ENCODE peak calls at places on chromosomes 13 and 19, in ten cellular contexts. Z is MCF 10A; S is DND-41; P is astrocyte of the spinal cord; Y is omental fat pad; O is heart left ventricle; N is IMR-90; H is gastrocnemius medialis; K is keratinocyte; Q is CD4-positive, alpha-beta T cell. T is an unnamed sample.

GRCh38 chr19:5880604-5881078 is 10.3 kb upstream of the FUT5 start:
- DNase-seq in O (peak), P (peak), H (no peak), Q (no peak), K (no peak), N (peak), S (no peak), Z (peak), Y (peak), T (no peak)

GRCh38 chr19:9060559-9061340 is 26.1 kb upstream of the OR1M1 start:
- DNase-seq in Q (no peak), O (no peak), H (no peak), N (no peak), P (no peak), S (no peak), Y (no peak), K (no peak), Z (no peak), T (no peak)

GRCh38 chr19:12782174-12782423 is 6.7 kb upstream of the HOOK2 start:
- DNase-seq in Q (no peak), K (no peak), P (no peak), O (no peak), Z (no peak), S (no peak), H (no peak), Y (no peak), N (no peak), T (no peak)

GRCh38 chr13:30776661-30777060 is 41.3 kb downstream of the ALOX5AP start:
- DNase-seq in Q (no peak), H (no peak), P (no peak), N (no peak), Z (no peak), O (no peak), K (no peak), Y (no peak), S (no peak), T (no peak)

GRCh38 chr19:1133471-1133929 is 29.7 kb downstream of the GPX4 start:
- DNase-seq in Q (peak), Z (no peak), S (peak), O (no peak), N (no peak), Y (no peak), P (no peak), K (no peak), H (no peak), T (no peak)

GRCh38 chr19:29923653-29924052 is 18.4 kb upstream of the URI1 start:
- DNase-seq in Y (no peak), N (no peak), H (no peak), S (no peak), Z (no peak), Q (no peak), K (no peak), P (no peak), O (no peak), T (no peak)

GRCh38 chr13:91185294-91185863 is 162.1 kb upstream of the MIR17HG start:
- DNase-seq in O (no peak), S (no peak), Z (peak), P (peak), K (no peak), Y (no peak), N (peak), Q (no peak), H (no peak), T (no peak)

GRCh38 chr13:48731957-48732569 is 78.3 kb downstream of the CYSLTR2 start:
- DNase-seq in K (no peak), Q (peak), S (no peak), Z (no peak), P (no peak), N (no peak), Y (no peak), O (peak), H (no peak), T (peak)

GRCh38 chr13:44312898-44313551 is 60.6 kb upstream of the SERP2 start:
- DNase-seq in N (peak), O (no peak), Q (no peak), P (peak), Z (peak), Y (no peak), H (no peak), S (no peak), K (peak), T (no peak)

DNA sequence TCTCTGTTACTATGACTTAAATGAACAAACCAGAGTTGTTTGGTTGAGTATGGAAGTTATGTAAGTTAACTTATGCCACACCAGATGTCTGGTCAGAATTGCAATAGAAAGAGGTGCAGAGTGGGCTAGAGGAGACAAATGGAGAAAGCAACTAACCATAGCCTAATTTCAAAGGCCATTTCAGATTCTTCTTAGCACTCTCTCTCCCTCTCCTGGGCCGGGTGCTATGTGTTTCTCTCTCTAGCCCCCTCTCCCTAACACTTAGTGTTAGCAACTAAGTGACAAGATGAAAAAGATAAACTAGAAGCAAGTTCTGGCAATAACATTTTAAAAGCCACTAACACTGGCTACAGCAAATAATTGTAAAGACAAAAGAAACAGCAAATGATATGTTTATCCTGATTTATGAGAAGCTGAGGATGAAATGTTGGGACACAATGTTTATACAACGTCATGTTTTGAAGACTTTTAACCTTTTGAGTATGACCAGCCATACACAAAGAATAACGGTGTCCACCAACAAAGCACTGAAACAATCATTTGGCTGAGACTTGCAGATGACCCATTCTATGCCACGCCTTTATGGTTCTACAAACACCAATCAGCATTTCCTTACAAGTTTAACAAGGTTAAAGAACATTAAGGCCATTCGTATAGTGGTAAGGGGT is 18.6 kb downstream of the SERPINE3 start:
- DNase-seq in Y (no peak), Q (no peak), O (no peak), K (no peak), N (no peak), H (no peak), S (no peak), P (no peak), Z (no peak), T (no peak)
- TF ChIP-seq CTCF in Y (no peak), Q (no peak), O (no peak), K (no peak), N (no peak), H (no peak), S (no peak), P (no peak), Z (no peak), T (no peak)

GRCh38 chr19:53809518-53810186 is 14.5 kb downstream of the NLRP12 start:
- DNase-seq in S (peak), N (no peak), O (no peak), P (no peak), K (no peak), H (no peak), Q (no peak), Y (no peak), Z (no peak), T (peak)
- TF ChIP-seq CTCF in S (peak), N (no peak), O (peak), P (peak), K (peak), H (no peak), Q (no peak), Y (no peak), Z (peak), T (peak)

GRCh38 chr19:46824887-46825730 is 25.5 kb downstream of the AP2S1 start:
- DNase-seq in Y (no peak), Z (peak), P (no peak), Q (no peak), H (no peak), S (no peak), N (no peak), O (no peak), K (no peak), T (no peak)
- TF ChIP-seq CTCF in Y (no peak), Z (no peak), P (no peak), Q (no peak), H (no peak), S (peak), N (peak), O (peak), K (no peak), T (no peak)

DNA sequence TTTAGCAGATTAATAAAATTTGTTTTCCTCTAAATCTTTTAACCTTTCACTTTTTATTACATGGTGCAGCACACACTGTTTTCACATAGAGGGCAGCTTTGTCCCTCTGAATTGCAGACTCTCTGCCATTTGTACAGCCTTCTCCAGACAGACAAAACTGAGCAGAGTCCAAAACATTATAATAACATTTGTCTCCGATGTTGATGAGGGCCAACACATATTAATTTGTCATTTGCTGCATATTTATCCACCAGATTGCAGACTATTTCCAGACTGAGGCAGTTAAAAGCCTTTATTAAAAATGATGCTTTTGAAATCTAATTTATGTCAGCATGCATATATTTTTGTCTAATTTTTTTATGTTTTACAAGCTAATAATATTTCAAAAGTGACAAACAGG is 1251.9 kb upstream of the SLC10A2 start:
- DNase-seq in K (no peak), H (no peak), N (peak), Q (no peak), Y (no peak), P (peak), O (no peak), Z (peak), S (no peak), T (no peak)
- TF ChIP-seq CTCF in K (peak), H (no peak), N (peak), Q (no peak), Y (no peak), P (peak), O (peak), Z (peak), S (peak), T (no peak)

GRCh38 chr13:99575376-99575775 is 74.1 kb downstream of the TM9SF2 start:
- DNase-seq in Y (no peak), P (no peak), Z (no peak), Q (no peak), N (no peak), K (no peak), O (no peak), S (no peak), H (no peak), T (no peak)
- TF ChIP-seq CTCF in Y (no peak), P (no peak), Z (no peak), Q (no peak), N (no peak), K (no peak), O (no peak), S (no peak), H (no peak), T (no peak)

GRCh38 chr13:40453666-40454030 is 212.8 kb downstream of the FOXO1 start:
- DNase-seq in Z (peak), Q (no peak), Y (no peak), N (no peak), P (no peak), K (peak), H (no peak), S (no peak), O (no peak), T (no peak)

GRCh38 chr13:40456979-40457553 is 209.4 kb downstream of the FOXO1 start:
- DNase-seq in N (no peak), H (no peak), Y (no peak), Z (no peak), Q (no peak), O (no peak), P (no peak), K (no peak), S (no peak), T (no peak)

GRCh38 chr13:40456397-40456958 is 210.0 kb downstream of the FOXO1 start:
- DNase-seq in K (no peak), O (no peak), Z (no peak), N (no peak), S (no peak), H (no peak), P (no peak), Y (no peak), Q (no peak), T (no peak)

GRCh38 chr13:40452038-40452666 is 214.3 kb downstream of the FOXO1 start:
- DNase-seq in Q (no peak), Y (no peak), H (no peak), P (no peak), O (no peak), K (no peak), N (no peak), S (no peak), Z (no peak), T (no peak)

DNA sequence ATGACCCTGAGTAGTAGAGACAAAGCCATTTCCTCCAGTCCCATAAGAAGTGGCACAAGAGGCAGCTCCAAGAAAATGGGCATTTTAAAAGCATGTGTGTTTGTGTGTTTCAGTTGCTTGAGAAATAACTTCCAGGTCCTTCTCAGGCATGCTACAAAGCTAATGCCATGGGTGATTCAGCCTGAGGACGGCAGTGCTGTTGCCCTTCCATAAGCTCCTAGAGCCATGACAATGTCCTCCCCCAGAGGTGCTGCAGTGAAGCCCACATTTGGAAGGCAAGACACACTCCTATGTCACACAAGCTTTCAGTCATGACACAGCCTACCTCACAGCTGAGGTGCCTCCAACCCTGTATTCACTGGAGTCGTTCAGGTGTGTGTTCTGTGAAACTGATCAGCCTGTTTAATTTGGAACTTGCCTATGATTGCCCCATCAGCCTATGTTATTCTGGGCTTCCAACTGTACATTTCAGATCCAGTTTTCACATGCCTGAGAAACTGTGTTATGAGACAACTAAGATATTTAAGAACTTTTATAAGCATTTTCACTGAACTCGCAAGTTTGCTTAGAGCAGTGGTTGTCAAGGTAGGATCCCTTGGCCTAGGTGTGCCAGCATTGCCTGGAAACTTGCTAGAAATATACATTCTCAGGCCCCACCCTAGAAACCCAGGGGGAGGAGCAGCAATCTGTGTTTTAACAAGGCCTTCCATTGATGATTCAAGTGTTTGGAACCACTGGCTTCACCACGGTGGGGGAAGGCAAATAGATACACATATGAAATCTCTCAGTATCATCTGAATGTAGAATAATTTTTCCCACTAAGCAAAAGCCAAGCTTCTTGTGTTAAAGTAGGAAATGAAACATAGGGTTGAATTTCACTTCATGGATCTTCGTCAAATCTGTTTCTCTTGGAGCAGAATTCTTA is 213.4 kb downstream of the FOXO1 start:
- DNase-seq in P (peak), O (no peak), S (no peak), Q (no peak), Z (peak), Y (no peak), N (peak), K (peak), H (no peak), T (no peak)
- TF ChIP-seq CTCF in P (no peak), O (no peak), S (no peak), Q (no peak), Z (no peak), Y (no peak), N (no peak), K (peak), H (no peak), T (no peak)

GRCh38 chr13:39016087-39016486 is 21.8 kb downstream of the PROSER1 start:
- DNase-seq in K (no peak), S (no peak), N (no peak), Z (no peak), O (no peak), H (no peak), Y (no peak), P (no peak), Q (no peak), T (no peak)

GRCh38 chr13:39016789-39017188 is 21.1 kb downstream of the PROSER1 start:
- DNase-seq in K (no peak), Q (no peak), P (peak), H (no peak), O (no peak), S (peak), Y (no peak), N (peak), Z (peak), T (no peak)

GRCh38 chr13:39013462-39013861 is 22.8 kb upstream of the STOML3 start:
- DNase-seq in K (no peak), N (no peak), H (no peak), Q (no peak), Z (no peak), Y (no peak), O (no peak), S (no peak), P (no peak), T (no peak)

GRCh38 chr13:39012608-39013007 is 22.0 kb upstream of the STOML3 start:
- DNase-seq in K (no peak), O (no peak), Y (no peak), S (no peak), Q (no peak), P (no peak), Z (no peak), H (no peak), N (no peak), T (peak)
- TF ChIP-seq CTCF in K (peak), O (no peak), Y (no peak), S (peak), Q (no peak), P (peak), Z (no peak), H (no peak), N (peak), T (no peak)

T was measured in endothelial cell.